ENCODE peak calls at places on chromosomes 3 and 15, in nine cellular contexts. One of them, this sample, is unnamed. For H3K4me1, the result is how much of the 10 kb centered on the place peaks cover.

GRCh38 chr3:132231633-132232032 is 85.6 kb upstream of the ACP3 start:
- DNase-seq in astrocyte: peak
- DNase-seq in adrenal gland: no peak
- DNase-seq in psoas muscle: no peak
- DNase-seq in PC-3: peak
- DNase-seq in trophoblast cell: peak
- DNase-seq in body of pancreas: no peak
- DNase-seq in lower lobe of right lung: no peak
- DNase-seq in foreskin keratinocyte: peak
- DNase-seq in this sample: peak

GRCh38 chr3:193190387-193190786 is 50.6 kb upstream of the PLAAT1 start:
- DNase-seq in astrocyte: peak
- DNase-seq in adrenal gland: peak
- DNase-seq in psoas muscle: no peak
- DNase-seq in PC-3: peak
- DNase-seq in trophoblast cell: peak
- DNase-seq in body of pancreas: peak
- DNase-seq in lower lobe of right lung: no peak
- DNase-seq in foreskin keratinocyte: no peak
- DNase-seq in this sample: no peak

GRCh38 chr3:137110392-137110996 is 152.7 kb downstream of the IL20RB start:
- DNase-seq in astrocyte: peak
- DNase-seq in adrenal gland: no peak
- DNase-seq in psoas muscle: no peak
- DNase-seq in PC-3: peak
- DNase-seq in trophoblast cell: peak
- DNase-seq in body of pancreas: peak
- DNase-seq in lower lobe of right lung: no peak
- DNase-seq in foreskin keratinocyte: no peak
- DNase-seq in this sample: no peak

GRCh38 chr3:45554001-45554691 is 40.4 kb upstream of the LIMD1 start:
- DNase-seq in astrocyte: peak
- DNase-seq in adrenal gland: peak
- DNase-seq in psoas muscle: peak
- DNase-seq in PC-3: no peak
- DNase-seq in trophoblast cell: peak
- DNase-seq in body of pancreas: peak
- DNase-seq in lower lobe of right lung: no peak
- DNase-seq in foreskin keratinocyte: no peak
- DNase-seq in this sample: no peak

GRCh38 chr3:101725192-101725889 is 927 bp downstream of the CEP97 start:
- DNase-seq in astrocyte: peak
- DNase-seq in adrenal gland: peak
- DNase-seq in psoas muscle: peak
- DNase-seq in PC-3: peak
- DNase-seq in trophoblast cell: no peak
- DNase-seq in body of pancreas: peak
- DNase-seq in lower lobe of right lung: peak
- DNase-seq in foreskin keratinocyte: no peak
- DNase-seq in this sample: peak

GRCh38 chr3:136657526-136657925 is 94.7 kb downstream of the STAG1 start:
- DNase-seq in astrocyte: no peak
- DNase-seq in adrenal gland: no peak
- DNase-seq in psoas muscle: no peak
- DNase-seq in PC-3: no peak
- DNase-seq in trophoblast cell: no peak
- DNase-seq in body of pancreas: no peak
- DNase-seq in lower lobe of right lung: no peak
- DNase-seq in foreskin keratinocyte: peak
- DNase-seq in this sample: no peak

GRCh38 chr3:22399566-22399965 is 648.6 kb upstream of the ZNF385D start:
- DNase-seq in astrocyte: no peak
- DNase-seq in adrenal gland: no peak
- DNase-seq in psoas muscle: no peak
- DNase-seq in PC-3: no peak
- DNase-seq in trophoblast cell: no peak
- DNase-seq in body of pancreas: no peak
- DNase-seq in lower lobe of right lung: no peak
- DNase-seq in foreskin keratinocyte: no peak
- DNase-seq in this sample: no peak

GRCh38 chr15:69535101-69535638 is 82.6 kb downstream of the RPLP1 start:
- DNase-seq in astrocyte: peak
- DNase-seq in adrenal gland: no peak
- DNase-seq in psoas muscle: no peak
- DNase-seq in PC-3: peak
- DNase-seq in trophoblast cell: no peak
- DNase-seq in body of pancreas: no peak
- DNase-seq in lower lobe of right lung: no peak
- DNase-seq in foreskin keratinocyte: peak
- DNase-seq in this sample: peak

GRCh38 chr3:106097817-106098410 is 229.1 kb upstream of the CBLB start:
- DNase-seq in astrocyte: peak
- DNase-seq in adrenal gland: no peak
- DNase-seq in psoas muscle: no peak
- DNase-seq in PC-3: no peak
- DNase-seq in trophoblast cell: no peak
- DNase-seq in body of pancreas: no peak
- DNase-seq in lower lobe of right lung: no peak
- DNase-seq in foreskin keratinocyte: no peak
- DNase-seq in this sample: no peak

GRCh38 chr15:66649235-66649984 is 52.6 kb upstream of the SMAD6 start:
- DNase-seq in astrocyte: no peak
- DNase-seq in adrenal gland: no peak
- DNase-seq in psoas muscle: no peak
- DNase-seq in PC-3: no peak
- DNase-seq in trophoblast cell: no peak
- DNase-seq in body of pancreas: no peak
- DNase-seq in lower lobe of right lung: no peak
- DNase-seq in foreskin keratinocyte: no peak
- DNase-seq in this sample: no peak

GRCh38 chr3:168034152-168034928 is 61.4 kb downstream of the GOLIM4 start:
- DNase-seq in astrocyte: peak
- DNase-seq in adrenal gland: peak
- DNase-seq in psoas muscle: no peak
- DNase-seq in PC-3: peak
- DNase-seq in trophoblast cell: no peak
- DNase-seq in body of pancreas: no peak
- DNase-seq in lower lobe of right lung: no peak
- DNase-seq in foreskin keratinocyte: no peak
- DNase-seq in this sample: no peak

GRCh38 chr3:47057212-47057671 is 77.8 kb downstream of the NBEAL2 start:
- DNase-seq in astrocyte: peak
- DNase-seq in adrenal gland: no peak
- DNase-seq in psoas muscle: no peak
- DNase-seq in PC-3: no peak
- DNase-seq in trophoblast cell: no peak
- DNase-seq in body of pancreas: no peak
- DNase-seq in lower lobe of right lung: no peak
- DNase-seq in foreskin keratinocyte: no peak
- DNase-seq in this sample: no peak

GRCh38 chr15:63985221-63986184 is 60.8 kb downstream of the DAPK2 start:
- DNase-seq in astrocyte: no peak
- DNase-seq in adrenal gland: no peak
- DNase-seq in psoas muscle: peak
- DNase-seq in PC-3: no peak
- DNase-seq in trophoblast cell: no peak
- DNase-seq in body of pancreas: peak
- DNase-seq in lower lobe of right lung: peak
- DNase-seq in foreskin keratinocyte: no peak
- DNase-seq in this sample: no peak

GRCh38 chr3:100650651-100651611 is 41.5 kb downstream of the ADGRG7 start:
- DNase-seq in astrocyte: peak
- DNase-seq in adrenal gland: no peak
- DNase-seq in psoas muscle: no peak
- DNase-seq in PC-3: peak
- DNase-seq in trophoblast cell: no peak
- DNase-seq in body of pancreas: no peak
- DNase-seq in lower lobe of right lung: no peak
- DNase-seq in foreskin keratinocyte: peak
- DNase-seq in this sample: peak

GRCh38 chr15:63388511-63388910 is 6.9 kb upstream of the CA12 start:
- DNase-seq in astrocyte: no peak
- DNase-seq in adrenal gland: no peak
- DNase-seq in psoas muscle: no peak
- DNase-seq in PC-3: no peak
- DNase-seq in trophoblast cell: no peak
- DNase-seq in body of pancreas: no peak
- DNase-seq in lower lobe of right lung: no peak
- DNase-seq in foreskin keratinocyte: no peak
- DNase-seq in this sample: no peak

DNA sequence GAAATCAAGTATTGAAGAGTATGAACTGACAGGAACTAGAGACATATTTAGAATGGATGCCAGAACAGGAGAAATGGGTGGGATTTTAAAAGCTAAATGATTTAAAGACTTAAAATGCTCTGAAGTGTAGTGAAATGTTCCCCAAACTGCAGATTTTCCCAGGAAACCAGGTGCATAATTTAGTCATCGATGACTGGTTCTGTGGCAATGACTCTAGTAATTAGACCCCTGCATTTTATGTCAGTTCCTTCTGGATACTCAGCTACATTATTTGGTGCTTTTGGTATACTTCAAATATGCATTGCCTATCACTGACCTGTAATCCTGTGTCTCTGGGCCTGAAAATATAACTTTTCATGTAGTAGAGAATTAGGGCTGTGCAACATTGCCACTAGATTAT is 16.8 kb downstream of the AGTR1 start:
- DNase-seq in astrocyte: no peak
- DNase-seq in adrenal gland: no peak
- DNase-seq in psoas muscle: no peak
- DNase-seq in PC-3: no peak
- DNase-seq in trophoblast cell: no peak
- DNase-seq in body of pancreas: no peak
- DNase-seq in lower lobe of right lung: no peak
- DNase-seq in foreskin keratinocyte: no peak
- DNase-seq in this sample: no peak
- H3K27ac ChIP-seq in astrocyte: no peak
- H3K27ac ChIP-seq in adrenal gland: no peak
- H3K27ac ChIP-seq in psoas muscle: no peak
- H3K27ac ChIP-seq in PC-3: no peak
- H3K27ac ChIP-seq in trophoblast cell: no peak
- H3K27ac ChIP-seq in body of pancreas: no peak
- H3K27ac ChIP-seq in lower lobe of right lung: no peak
- H3K27ac ChIP-seq in foreskin keratinocyte: no peak
- H3K27ac ChIP-seq in this sample: no peak

GRCh38 chr3:157079677-157080369 is 80.1 kb downstream of the CCNL1 start:
- DNase-seq in astrocyte: no peak
- DNase-seq in adrenal gland: no peak
- DNase-seq in psoas muscle: no peak
- DNase-seq in PC-3: no peak
- DNase-seq in trophoblast cell: no peak
- DNase-seq in body of pancreas: no peak
- DNase-seq in lower lobe of right lung: no peak
- DNase-seq in foreskin keratinocyte: no peak
- DNase-seq in this sample: no peak
- H3K4me1 ChIP-seq in astrocyte: under half
- H3K4me1 ChIP-seq in adrenal gland: under half
- H3K4me1 ChIP-seq in psoas muscle: under half
- H3K4me1 ChIP-seq in PC-3: under half
- H3K4me1 ChIP-seq in trophoblast cell: under half
- H3K4me1 ChIP-seq in body of pancreas: under half
- H3K4me1 ChIP-seq in lower lobe of right lung: under half
- H3K4me1 ChIP-seq in foreskin keratinocyte: under half
- H3K4me1 ChIP-seq in this sample: under half

GRCh38 chr3:64467255-64467944 is 220.4 kb downstream of the ADAMTS9 start:
- DNase-seq in astrocyte: no peak
- DNase-seq in adrenal gland: no peak
- DNase-seq in psoas muscle: no peak
- DNase-seq in PC-3: no peak
- DNase-seq in trophoblast cell: no peak
- DNase-seq in body of pancreas: no peak
- DNase-seq in lower lobe of right lung: no peak
- DNase-seq in foreskin keratinocyte: no peak
- DNase-seq in this sample: no peak
- H3K27ac ChIP-seq in astrocyte: no peak
- H3K27ac ChIP-seq in adrenal gland: no peak
- H3K27ac ChIP-seq in psoas muscle: no peak
- H3K27ac ChIP-seq in PC-3: no peak
- H3K27ac ChIP-seq in trophoblast cell: no peak
- H3K27ac ChIP-seq in body of pancreas: no peak
- H3K27ac ChIP-seq in lower lobe of right lung: no peak
- H3K27ac ChIP-seq in foreskin keratinocyte: no peak
- H3K27ac ChIP-seq in this sample: no peak

GRCh38 chr3:177123820-177124219 is 73.5 kb downstream of the TBL1XR1 start:
- DNase-seq in astrocyte: no peak
- DNase-seq in adrenal gland: no peak
- DNase-seq in psoas muscle: no peak
- DNase-seq in PC-3: no peak
- DNase-seq in trophoblast cell: no peak
- DNase-seq in body of pancreas: no peak
- DNase-seq in lower lobe of right lung: no peak
- DNase-seq in foreskin keratinocyte: no peak
- DNase-seq in this sample: no peak

GRCh38 chr3:177119829-177120228 is 77.5 kb downstream of the TBL1XR1 start:
- DNase-seq in astrocyte: no peak
- DNase-seq in adrenal gland: no peak
- DNase-seq in psoas muscle: no peak
- DNase-seq in PC-3: no peak
- DNase-seq in trophoblast cell: no peak
- DNase-seq in body of pancreas: no peak
- DNase-seq in lower lobe of right lung: no peak
- DNase-seq in foreskin keratinocyte: no peak
- DNase-seq in this sample: no peak

GRCh38 chr3:177126015-177126773 is 71.1 kb downstream of the TBL1XR1 start:
- DNase-seq in astrocyte: peak
- DNase-seq in adrenal gland: peak
- DNase-seq in psoas muscle: no peak
- DNase-seq in PC-3: peak
- DNase-seq in trophoblast cell: peak
- DNase-seq in body of pancreas: no peak
- DNase-seq in lower lobe of right lung: no peak
- DNase-seq in foreskin keratinocyte: peak
- DNase-seq in this sample: no peak

GRCh38 chr3:177124882-177125281 is 72.4 kb downstream of the TBL1XR1 start:
- DNase-seq in astrocyte: no peak
- DNase-seq in adrenal gland: no peak
- DNase-seq in psoas muscle: no peak
- DNase-seq in PC-3: no peak
- DNase-seq in trophoblast cell: peak
- DNase-seq in body of pancreas: no peak
- DNase-seq in lower lobe of right lung: no peak
- DNase-seq in foreskin keratinocyte: no peak
- DNase-seq in this sample: no peak

DNA sequence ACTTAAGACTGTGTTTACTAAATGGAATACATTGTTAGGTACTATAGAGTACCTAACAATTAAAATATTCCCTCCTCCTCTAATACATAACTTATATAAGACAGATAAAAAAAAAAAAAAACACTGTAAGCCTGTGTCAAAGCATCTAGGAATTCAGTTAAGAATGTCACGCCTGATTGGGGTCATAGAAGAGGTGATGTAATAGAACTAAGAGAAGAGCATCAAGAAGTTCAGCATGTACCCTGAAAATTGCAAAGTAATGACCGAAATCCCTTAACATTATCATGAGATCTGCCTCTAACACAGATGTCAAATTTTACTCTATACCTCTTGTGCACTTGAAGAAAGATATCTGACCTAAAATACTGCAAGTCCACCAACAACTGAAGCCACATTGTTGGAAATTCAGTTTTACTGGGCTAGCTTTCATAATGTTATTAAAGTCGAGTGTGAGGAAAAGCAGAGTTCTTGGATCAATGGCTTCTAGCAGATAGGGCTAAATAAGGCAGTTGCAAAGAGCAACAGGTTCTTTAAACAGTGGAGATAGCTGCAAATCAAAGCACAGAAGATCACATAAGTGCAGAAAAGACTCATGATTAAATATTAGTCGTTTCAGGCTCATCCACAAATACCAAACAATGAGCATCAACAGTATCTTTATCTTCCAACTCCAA is 75.0 kb downstream of the TBL1XR1 start:
- DNase-seq in astrocyte: no peak
- DNase-seq in adrenal gland: no peak
- DNase-seq in psoas muscle: no peak
- DNase-seq in PC-3: no peak
- DNase-seq in trophoblast cell: no peak
- DNase-seq in body of pancreas: no peak
- DNase-seq in lower lobe of right lung: no peak
- DNase-seq in foreskin keratinocyte: no peak
- DNase-seq in this sample: no peak
- H3K4me1 ChIP-seq in astrocyte: under half
- H3K4me1 ChIP-seq in adrenal gland: under half
- H3K4me1 ChIP-seq in psoas muscle: half or more
- H3K4me1 ChIP-seq in PC-3: under half
- H3K4me1 ChIP-seq in trophoblast cell: under half
- H3K4me1 ChIP-seq in body of pancreas: half or more
- H3K4me1 ChIP-seq in lower lobe of right lung: under half
- H3K4me1 ChIP-seq in foreskin keratinocyte: under half
- H3K4me1 ChIP-seq in this sample: under half